ENCODE peak calls at places on chromosomes 2 and 18, in four cellular contexts. I, T, B and L are unnamed samples.

GRCh38 chr2:17605691-17606090 is 65.2 kb downstream of the VSNL1 start:
- DNase-seq in I (no peak), T (no peak), B (no peak), L (no peak)

GRCh38 chr2:64329848-64330247 is 124.1 kb upstream of the LGALSL start:
- DNase-seq in I (no peak), T (no peak), B (no peak), L (no peak)

GRCh38 chr2:239240480-239240881 is 160.3 kb downstream of the HDAC4 start:
- DNase-seq in I (no peak), T (no peak), B (peak; percentile 71), L (no peak)

GRCh38 chr2:16973586-16974274 is 308.1 kb upstream of the CYRIA start:
- DNase-seq in I (no peak), T (no peak), B (no peak), L (peak; percentile 36)

GRCh38 chr2:179812501-179812900 is 48.9 kb downstream of the ZNF385B start:
- DNase-seq in I (no peak), T (no peak), B (no peak), L (no peak)

GRCh38 chr2:71276311-71277158 is 49.6 kb upstream of the PAIP2B start:
- DNase-seq in I (peak; percentile 77), T (peak; percentile 84), B (peak; percentile 95), L (peak; percentile 96)

GRCh38 chr18:49878567-49878966 is 65.2 kb upstream of the ACAA2 start:
- DNase-seq in I (no peak), T (no peak), B (no peak), L (no peak)

GRCh38 chr2:241816431-241817121 is 7.6 kb downstream of the NEU4 start:
- DNase-seq in I (no peak), T (no peak), B (no peak), L (no peak)

GRCh38 chr2:210172219-210172575 is 988 bp upstream of the KANSL1L start:
- DNase-seq in I (no peak), T (no peak), B (no peak), L (no peak)

GRCh38 chr2:84906108-84906899 is 848 bp downstream of the TMSB10 start:
- DNase-seq in I (no peak), T (no peak), B (peak; percentile 93), L (peak; percentile 28)

GRCh38 chr18:50722311-50722710 is 97.5 kb downstream of the MRO start:
- DNase-seq in I (no peak), T (no peak), B (no peak), L (no peak)

GRCh38 chr2:8636691-8637636 is 44.9 kb upstream of the ID2 start:
- DNase-seq in I (peak; percentile 12), T (no peak), B (peak; percentile 63), L (no peak)

GRCh38 chr2:73984922-73985317 is 210 bp downstream of the TET3 start:
- DNase-seq in I (peak; percentile 12), T (no peak), B (no peak), L (peak; percentile 47)

GRCh38 chr2:172693037-172693436 is 42.6 kb upstream of the RAPGEF4 start:
- DNase-seq in I (no peak), T (peak; percentile 39), B (no peak), L (peak; percentile 34)

GRCh38 chr2:54880428-54880827 is 157.0 kb downstream of the EML6 start:
- DNase-seq in I (peak; percentile 35), T (no peak), B (no peak), L (peak; percentile 35)

GRCh38 chr2:224847961-224848850 is 132.0 kb upstream of the CCDC195 start:
- DNase-seq in I (peak; percentile 9), T (no peak), B (no peak), L (peak; percentile 94)

GRCh38 chr2:201654611-201655384 is 11.5 kb upstream of the TMEM237 start:
- DNase-seq in I (no peak), T (no peak), B (no peak), L (no peak)

GRCh38 chr2:16537347-16537746 is 128.3 kb downstream of the CYRIA start:
- DNase-seq in I (no peak), T (no peak), B (no peak), L (no peak)